ENCODE peak calls at places on chromosome X, in five cellular contexts. One of them, this sample, is unnamed.
A peak's percentile ranks its signal among the peaks of the same experiment; 100 is the strongest.

GRCh38 chrX:107827137-107827831 is 1.6 kb downstream of the MID2 start:
- DNase-seq in H9: no peak
- DNase-seq in natural killer cell: no peak
- DNase-seq in uterus: no peak
- DNase-seq in nephron progenitor cell: no peak
- DNase-seq in this sample: no peak

GRCh38 chrX:108396188-108396885 is 41.9 kb downstream of the COL4A6 start:
- DNase-seq in H9: peak; percentile 42
- DNase-seq in natural killer cell: no peak
- DNase-seq in uterus: no peak
- DNase-seq in nephron progenitor cell: no peak
- DNase-seq in this sample: no peak

GRCh38 chrX:68571292-68572256 is 72.7 kb downstream of the YIPF6 start:
- DNase-seq in H9: no peak
- DNase-seq in natural killer cell: no peak
- DNase-seq in uterus: no peak
- DNase-seq in nephron progenitor cell: no peak
- DNase-seq in this sample: no peak

GRCh38 chrX:53160297-53160983 is 64.6 kb downstream of the KDM5C start:
- DNase-seq in H9: no peak
- DNase-seq in natural killer cell: no peak
- DNase-seq in uterus: no peak
- DNase-seq in nephron progenitor cell: no peak
- DNase-seq in this sample: no peak

GRCh38 chrX:15983034-15983433 is 128.4 kb upstream of the AP1S2 start:
- DNase-seq in H9: no peak
- DNase-seq in natural killer cell: no peak
- DNase-seq in uterus: no peak
- DNase-seq in nephron progenitor cell: no peak
- DNase-seq in this sample: no peak

GRCh38 chrX:43882294-43882681 is at the start of gene MAOB:
- DNase-seq in H9: peak; percentile 45
- DNase-seq in natural killer cell: no peak
- DNase-seq in uterus: peak; percentile 43
- DNase-seq in nephron progenitor cell: peak; percentile 61
- DNase-seq in this sample: no peak

GRCh38 chrX:39731735-39732134 is 366.0 kb downstream of the BCOR start:
- DNase-seq in H9: no peak
- DNase-seq in natural killer cell: no peak
- DNase-seq in uterus: no peak
- DNase-seq in nephron progenitor cell: no peak
- DNase-seq in this sample: no peak

GRCh38 chrX:31384471-31384870 is 312.6 kb upstream of the FTHL17 start:
- DNase-seq in H9: no peak
- DNase-seq in natural killer cell: no peak
- DNase-seq in uterus: no peak
- DNase-seq in nephron progenitor cell: no peak
- DNase-seq in this sample: no peak

DNA sequence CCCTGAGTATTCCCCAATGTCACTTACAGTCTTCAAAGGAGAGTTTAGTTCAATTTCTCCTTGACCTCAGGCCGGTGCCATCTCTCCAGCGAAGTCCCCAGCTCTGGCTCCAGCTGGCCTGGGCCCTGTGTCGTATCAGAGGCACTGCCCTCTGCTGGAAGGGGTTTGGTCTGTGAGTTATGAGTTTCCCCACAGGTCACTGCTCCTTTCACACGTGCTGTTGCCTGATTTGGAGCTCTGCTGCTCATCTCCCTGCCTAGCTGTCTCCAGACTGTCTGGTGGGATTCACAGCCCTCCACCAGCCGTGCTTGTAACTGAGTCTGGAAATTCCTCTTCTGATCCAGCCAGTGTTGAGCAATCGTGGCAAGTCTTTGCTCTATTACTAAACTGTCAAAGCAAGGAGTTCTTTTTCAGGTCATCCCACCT is at the start of gene RAP2C:
- DNase-seq in H9: peak; percentile 74
- DNase-seq in natural killer cell: peak; percentile 48
- DNase-seq in uterus: peak; percentile 82
- DNase-seq in nephron progenitor cell: peak; percentile 77
- DNase-seq in this sample: peak; percentile 69
- TF ChIP-seq CTCF in H9: peak; percentile 78
- TF ChIP-seq CTCF in natural killer cell: peak; percentile 27
- TF ChIP-seq CTCF in uterus: peak; percentile 43
- TF ChIP-seq CTCF in nephron progenitor cell: peak; percentile 54
- TF ChIP-seq CTCF in this sample: peak; percentile 49

GRCh38 chrX:138745215-138745614 is 33.7 kb upstream of the FGF13 start:
- DNase-seq in H9: no peak
- DNase-seq in natural killer cell: no peak
- DNase-seq in uterus: peak; percentile 15
- DNase-seq in nephron progenitor cell: peak; percentile 39
- DNase-seq in this sample: no peak

GRCh38 chrX:138748480-138748879 is 37.0 kb upstream of the FGF13 start:
- DNase-seq in H9: no peak
- DNase-seq in natural killer cell: no peak
- DNase-seq in uterus: no peak
- DNase-seq in nephron progenitor cell: no peak
- DNase-seq in this sample: no peak
- TF ChIP-seq CTCF in H9: peak; percentile 76
- TF ChIP-seq CTCF in natural killer cell: no peak
- TF ChIP-seq CTCF in uterus: no peak
- TF ChIP-seq CTCF in nephron progenitor cell: peak; percentile 51
- TF ChIP-seq CTCF in this sample: peak; percentile 54

GRCh38 chrX:23779025-23779424 is 3.9 kb upstream of the SAT1 start:
- DNase-seq in H9: no peak
- DNase-seq in natural killer cell: no peak
- DNase-seq in uterus: no peak
- DNase-seq in nephron progenitor cell: no peak
- DNase-seq in this sample: no peak
- TF ChIP-seq CTCF in H9: no peak
- TF ChIP-seq CTCF in natural killer cell: no peak
- TF ChIP-seq CTCF in uterus: no peak
- TF ChIP-seq CTCF in nephron progenitor cell: no peak
- TF ChIP-seq CTCF in this sample: no peak

DNA sequence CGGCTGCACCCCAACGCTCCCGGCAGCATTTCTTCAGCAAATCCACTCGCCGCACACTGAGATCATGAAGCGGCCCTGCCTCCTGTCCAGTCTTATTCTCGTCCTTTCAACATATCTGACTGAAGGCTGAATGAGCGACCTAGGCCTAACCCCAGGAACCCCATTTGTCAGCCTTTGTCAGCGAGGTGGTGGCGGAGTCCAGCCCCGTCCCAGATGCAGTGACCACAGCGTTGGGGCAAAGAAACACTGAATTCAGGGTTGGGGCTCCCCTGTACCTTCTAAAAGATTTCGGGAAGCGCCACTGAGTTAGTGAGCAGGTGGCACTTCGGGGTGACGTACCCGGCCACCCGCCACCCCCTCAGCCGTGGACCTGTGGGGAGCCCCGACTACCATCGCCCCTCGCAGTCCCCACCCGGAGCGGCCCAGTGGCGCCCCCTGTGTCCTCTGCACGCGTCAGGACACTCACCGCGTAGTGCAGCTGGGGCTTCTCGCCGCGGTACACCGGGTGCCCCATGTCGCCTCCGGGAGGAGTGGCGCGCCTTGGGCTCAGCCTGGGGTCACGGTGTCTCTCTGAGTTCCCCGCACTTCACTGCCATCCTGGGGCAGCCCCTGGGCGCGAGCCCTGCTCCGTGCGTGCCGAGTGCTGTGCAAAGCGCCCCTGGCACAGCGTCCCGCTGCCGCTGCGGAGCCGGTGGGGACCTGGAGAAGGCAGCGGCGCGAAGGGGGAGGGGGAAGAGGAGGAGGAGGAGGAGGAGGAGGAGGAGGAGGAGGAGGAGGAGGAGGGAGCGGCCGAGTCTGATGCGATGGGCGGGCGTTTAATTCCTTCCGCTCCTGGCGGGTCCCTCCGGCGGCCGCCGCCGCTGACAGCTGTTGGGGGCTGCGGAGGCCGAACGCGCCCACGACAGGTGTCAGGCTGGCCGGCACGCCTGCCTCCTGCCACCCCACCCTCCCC is 134.1 kb downstream of the AMELX start:
- DNase-seq in H9: peak; percentile 52
- DNase-seq in natural killer cell: no peak
- DNase-seq in uterus: peak; percentile 36
- DNase-seq in nephron progenitor cell: peak; percentile 43
- DNase-seq in this sample: no peak
- TF ChIP-seq CTCF in H9: peak; percentile 57
- TF ChIP-seq CTCF in natural killer cell: no peak
- TF ChIP-seq CTCF in uterus: peak; percentile 19
- TF ChIP-seq CTCF in nephron progenitor cell: peak; percentile 15
- TF ChIP-seq CTCF in this sample: peak; percentile 20

GRCh38 chrX:136028383-136028984 is 43.2 kb downstream of the SLC9A6 start:
- DNase-seq in H9: no peak
- DNase-seq in natural killer cell: no peak
- DNase-seq in uterus: no peak
- DNase-seq in nephron progenitor cell: no peak
- DNase-seq in this sample: no peak
- TF ChIP-seq CTCF in H9: peak; percentile 66
- TF ChIP-seq CTCF in natural killer cell: peak; percentile 46
- TF ChIP-seq CTCF in uterus: peak; percentile 80
- TF ChIP-seq CTCF in nephron progenitor cell: peak; percentile 45
- TF ChIP-seq CTCF in this sample: peak; percentile 36

DNA sequence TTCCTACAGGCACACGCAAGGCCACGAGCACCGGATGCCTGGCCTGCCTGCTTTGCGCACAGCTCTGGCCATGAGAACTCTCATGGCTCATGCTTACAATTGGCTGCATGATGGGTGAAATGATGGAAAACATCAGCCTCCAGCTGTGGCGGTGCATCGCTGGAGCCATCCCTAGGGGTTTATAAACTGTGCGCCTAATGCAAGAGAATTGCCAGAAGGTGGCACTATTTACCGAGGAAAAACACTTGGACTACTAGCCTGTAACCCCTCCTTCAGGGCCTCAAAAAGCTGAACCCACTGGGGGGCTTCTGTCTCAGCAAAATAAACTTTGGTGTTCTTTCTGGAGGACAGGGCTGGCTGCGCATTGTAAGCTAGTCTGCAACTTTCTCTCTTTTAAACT is 51.9 kb downstream of the PHKA2 start:
- DNase-seq in H9: no peak
- DNase-seq in natural killer cell: no peak
- DNase-seq in uterus: no peak
- DNase-seq in nephron progenitor cell: peak; percentile 6
- DNase-seq in this sample: no peak
- TF ChIP-seq CTCF in H9: peak; percentile 67
- TF ChIP-seq CTCF in natural killer cell: no peak
- TF ChIP-seq CTCF in uterus: peak; percentile 5
- TF ChIP-seq CTCF in nephron progenitor cell: peak; percentile 25
- TF ChIP-seq CTCF in this sample: peak; percentile 53